ENCODE peak calls at places on chromosomes 7 and 10, in five cellular contexts. J is activated CD4-positive, alpha-beta T cell treated with anti-CD3 and anti-CD28 coated beads for 1 hour; F is upper lobe of right lung; U is dermis blood vessel endothelial cell; L is activated T-helper 1 cell treated with anti-CD3 and anti-CD28 coated beads, Interleukin-2, amount 50 U/mL, for 16 hours. R is an unnamed sample.

GRCh38 chr10:88115968-88116367 is 252.5 kb downstream of the PTEN start:
- DNase-seq in J (no peak), F (no peak), U (no peak), L (no peak), R (no peak)

GRCh38 chr7:16504019-16504418 is 22.6 kb upstream of the LRRC72 start:
- DNase-seq in J (no peak), F (no peak), U (no peak), L (no peak), R (peak; percentile 34)

GRCh38 chr7:157771-158251 is 34.6 kb upstream of the FAM20C start:
- DNase-seq in J (no peak), F (peak; percentile 48), U (no peak), L (no peak), R (no peak)

GRCh38 chr10:44832595-44833390 is 78.3 kb upstream of the TMEM72 start:
- DNase-seq in J (no peak), F (no peak), U (no peak), L (no peak), R (no peak)

GRCh38 chr7:151244156-151244870 is 4.2 kb downstream of the SMARCD3 start:
- DNase-seq in J (peak; percentile 32), F (no peak), U (peak; percentile 75), L (no peak), R (peak; percentile 28)

GRCh38 chr10:11115337-11115736 is 97.7 kb downstream of the CELF2 start:
- DNase-seq in J (no peak), F (no peak), U (no peak), L (no peak), R (no peak)

GRCh38 chr10:79024716-79025112 is 44.1 kb upstream of the ZMIZ1 start:
- DNase-seq in J (no peak), F (peak; percentile 54), U (no peak), L (no peak), R (no peak)

GRCh38 chr10:3310016-3310415 is 137.4 kb upstream of the PITRM1 start:
- DNase-seq in J (no peak), F (no peak), U (no peak), L (no peak), R (no peak)

GRCh38 chr7:135901585-135902540 is 75.3 kb downstream of the MTPN start:
- DNase-seq in J (no peak), F (no peak), U (no peak), L (no peak), R (no peak)

GRCh38 chr7:18974803-18975202 is 142.6 kb downstream of the TWIST1 start:
- DNase-seq in J (no peak), F (no peak), U (no peak), L (no peak), R (no peak)

GRCh38 chr7:2118630-2119190 is 114.0 kb downstream of the MAD1L1 start:
- DNase-seq in J (no peak), F (no peak), U (no peak), L (no peak), R (no peak)

GRCh38 chr10:106360870-106361269 is 803.6 kb downstream of the SORCS1 start:
- DNase-seq in J (no peak), F (no peak), U (no peak), L (no peak), R (peak; percentile 57)